ENCODE peak calls at places on chromosomes 6 and 20, in four cellular contexts. B, X, T and Y are unnamed samples.
A peak's percentile ranks its signal among the peaks of the same experiment; 100 is the strongest.

GRCh38 chr6:27901801-27902200 is 10.4 kb downstream of the OR2B2 start:
- DNase-seq in B (no peak), X (no peak), T (no peak), Y (peak; percentile 72)

GRCh38 chr6:1310628-1311399 is 1.1 kb upstream of the FOXQ1 start:
- DNase-seq in B (no peak), T (no peak), X (no peak), Y (no peak)

GRCh38 chr6:145895802-145896201 is 68.4 kb downstream of the SHPRH start:
- DNase-seq in B (no peak), T (no peak), X (peak; percentile 6), Y (no peak)

GRCh38 chr20:9609892-9610502 is 95.6 kb downstream of the LAMP5 start:
- DNase-seq in T (peak; percentile 6), X (peak; percentile 69), B (peak; percentile 1), Y (peak; percentile 36)

GRCh38 chr20:39453890-39454289 is 491.7 kb downstream of the DHX35 start:
- DNase-seq in T (no peak), X (no peak), B (no peak), Y (no peak)

GRCh38 chr6:111591370-111591900 is 14.2 kb downstream of the TRAF3IP2 start:
- DNase-seq in T (no peak), X (peak; percentile 100), B (no peak), Y (no peak)

GRCh38 chr20:33811763-33812672 is 870 bp downstream of the CHMP4B start:
- DNase-seq in T (peak; percentile 7), X (peak; percentile 91), B (peak; percentile 27), Y (peak; percentile 61)

GRCh38 chr6:160088069-160088773 is 33.4 kb upstream of the SLC22A1 start:
- DNase-seq in B (no peak), T (no peak), X (peak; percentile 87), Y (peak; percentile 45)

GRCh38 chr6:87139236-87139635 is 16.1 kb upstream of the ZNF292 start:
- DNase-seq in B (no peak), T (no peak), X (peak; percentile 61), Y (peak; percentile 35)

GRCh38 chr6:112466378-112467151 is 119.4 kb downstream of the RFPL4B start:
- DNase-seq in T (no peak), B (no peak), X (peak; percentile 81), Y (no peak)

GRCh38 chr6:72551470-72551869 is 70.4 kb upstream of the KCNQ5 start:
- DNase-seq in T (no peak), X (no peak), B (no peak), Y (no peak)

GRCh38 chr6:129102741-129103140 is 219.8 kb downstream of the LAMA2 start:
- DNase-seq in X (no peak), B (no peak), T (no peak), Y (no peak)

GRCh38 chr6:141992109-141992508 is 140.6 kb upstream of the GJE1 start:
- DNase-seq in B (no peak), X (no peak), T (no peak), Y (no peak)

GRCh38 chr20:34896086-34896551 is 19.7 kb downstream of the ACSS2 start:
- DNase-seq in B (no peak), T (no peak), X (peak; percentile 37), Y (no peak)

GRCh38 chr6:72704979-72705378 is 83.1 kb downstream of the KCNQ5 start:
- DNase-seq in T (no peak), B (no peak), X (no peak), Y (no peak)

GRCh38 chr20:13554706-13555105 is 84.0 kb downstream of the TASP1 start:
- DNase-seq in T (no peak), X (peak; percentile 49), B (no peak), Y (no peak)

GRCh38 chr6:134331255-134331654 is 13.3 kb upstream of the SGK1 start:
- DNase-seq in X (no peak), B (no peak), T (no peak), Y (no peak)

GRCh38 chr20:4550740-4551139 is 171.0 kb upstream of the PRND start:
- DNase-seq in B (no peak), T (no peak), X (peak; percentile 79), Y (no peak)

GRCh38 chr6:158475344-158476302 is 84.3 kb upstream of the TMEM181 start:
- DNase-seq in B (no peak), T (no peak), X (peak; percentile 62), Y (peak; percentile 75)

GRCh38 chr6:25016311-25016710 is 80.6 kb upstream of the RIPOR2 start:
- DNase-seq in X (peak; percentile 41), T (no peak), B (no peak), Y (no peak)

GRCh38 chr20:38112249-38112942 is 52.7 kb downstream of the TGM2 start:
- DNase-seq in B (no peak), X (no peak), T (no peak), Y (no peak)

GRCh38 chr6:48542191-48542590 is 431.2 kb upstream of the PTCHD4 start:
- DNase-seq in B (no peak), T (no peak), X (peak; percentile 36), Y (no peak)

GRCh38 chr6:30682181-30683117 is 4.0 kb downstream of the PPP1R18 start:
- DNase-seq in X (peak; percentile 92), B (peak; percentile 78), T (peak; percentile 66), Y (peak; percentile 92)

GRCh38 chr6:74749211-74750142 is 456.4 kb downstream of the COL12A1 start:
- DNase-seq in T (no peak), B (no peak), X (peak; percentile 9), Y (no peak)

GRCh38 chr20:50872562-50873288 is 58.5 kb downstream of the ADNP start:
- DNase-seq in T (no peak), B (no peak), X (no peak), Y (no peak)

GRCh38 chr6:75893058-75893775 is 144.2 kb downstream of the MYO6 start:
- DNase-seq in T (no peak), B (no peak), X (peak; percentile 69), Y (peak; percentile 70)

GRCh38 chr20:45783656-45784294 is 7.9 kb downstream of the WFDC3 start:
- DNase-seq in B (no peak), T (no peak), X (no peak), Y (no peak)

GRCh38 chr20:60257671-60258070 is 299.4 kb downstream of the CDH26 start:
- DNase-seq in T (no peak), B (no peak), X (no peak), Y (no peak)

GRCh38 chr6:22062807-22063408 is 233.9 kb downstream of the PRL start:
- DNase-seq in B (peak; percentile 35), X (no peak), T (no peak), Y (no peak)

GRCh38 chr6:168377856-168378832 is 58.6 kb upstream of the DACT2 start:
- DNase-seq in X (no peak), B (no peak), T (no peak), Y (no peak)

GRCh38 chr6:161281092-161281491 is 7.2 kb upstream of the AGPAT4 start:
- DNase-seq in X (no peak), B (no peak), T (no peak), Y (no peak)